ENCODE peak calls at places on chromosomes 11 and 22, in ten cellular contexts. G, Z, A, S, Q, K, O, C, M and N are unnamed samples.

GRCh38 chr11:78898376-78898775 is 323.7 kb upstream of the NARS2 start:
- DNase-seq in O (no peak), K (no peak), S (no peak), G (no peak), M (no peak), A (no peak), C (no peak), Z (no peak), Q (no peak), N (no peak)

GRCh38 chr22:32776800-32777199 is 24.7 kb upstream of the TIMP3 start:
- DNase-seq in M (no peak), O (no peak), S (no peak), Z (no peak), K (no peak), A (no peak), G (no peak), Q (no peak), C (no peak), N (no peak)

GRCh38 chr11:16613401-16614381 is 124.8 kb upstream of the C11orf58 start:
- DNase-seq in C (peak; percentile 93), Q (peak; percentile 87), M (peak; percentile 84), Z (peak; percentile 94), S (peak; percentile 68), O (peak; percentile 81), K (peak; percentile 83), A (peak; percentile 90), G (peak; percentile 89), N (peak; percentile 94)

GRCh38 chr11:14454861-14455632 is 44.6 kb downstream of the COPB1 start:
- DNase-seq in S (no peak), Z (no peak), C (no peak), M (peak; percentile 55), O (no peak), K (peak; percentile 37), Q (no peak), A (no peak), G (no peak), N (peak; percentile 34)

GRCh38 chr11:103800406-103801114 is 235.9 kb upstream of the DDI1 start:
- DNase-seq in O (no peak), G (no peak), K (no peak), S (no peak), A (no peak), M (no peak), Z (peak; percentile 35), C (no peak), Q (no peak), N (peak; percentile 64)

GRCh38 chr11:100151944-100152343 is 535.1 kb upstream of the ARHGAP42 start:
- DNase-seq in S (no peak), A (no peak), C (peak; percentile 77), M (peak; percentile 45), K (peak; percentile 0), O (peak; percentile 25), Q (no peak), Z (no peak), G (no peak), N (peak; percentile 16)

GRCh38 chr22:32668254-32669094 is 133.0 kb upstream of the TIMP3 start:
- DNase-seq in S (no peak), A (no peak), K (no peak), C (no peak), G (no peak), Z (no peak), M (no peak), Q (no peak), O (no peak), N (no peak)

GRCh38 chr11:17287058-17287457 is 10.5 kb downstream of the NUCB2 start:
- DNase-seq in G (no peak), O (no peak), A (no peak), Z (no peak), M (no peak), K (no peak), C (no peak), S (no peak), Q (no peak), N (no peak)

GRCh38 chr22:48319321-48320047 is 1508.2 kb downstream of the BRD1 start:
- DNase-seq in M (no peak), C (no peak), O (no peak), G (peak; percentile 46), K (no peak), A (no peak), S (no peak), Q (peak; percentile 40), Z (no peak), N (no peak)

GRCh38 chr11:5596611-5597201 is at the start of gene TRIM6:
- DNase-seq in G (peak; percentile 83), K (peak; percentile 84), C (peak; percentile 80), O (peak; percentile 22), A (peak; percentile 66), Z (peak; percentile 74), Q (peak; percentile 41), S (no peak), M (peak; percentile 63), N (peak; percentile 82)

GRCh38 chr11:129333873-129334272 is 41.8 kb upstream of the BARX2 start:
- DNase-seq in G (no peak), C (no peak), Q (no peak), O (no peak), M (peak; percentile 30), A (no peak), K (no peak), S (no peak), Z (no peak), N (no peak)

GRCh38 chr11:2913029-2913431 is 16.2 kb downstream of the PHLDA2 start:
- DNase-seq in M (peak; percentile 26), O (peak; percentile 58), Q (no peak), Z (no peak), K (no peak), C (no peak), G (no peak), S (no peak), A (no peak), N (peak; percentile 53)

GRCh38 chr11:66557733-66558326 is 10.6 kb downstream of the CTSF start:
- DNase-seq in Q (no peak), O (no peak), A (no peak), M (no peak), K (no peak), Z (no peak), C (no peak), S (no peak), G (no peak), N (no peak)

GRCh38 chr11:77446911-77447629 is 26.8 kb downstream of the PAK1 start:
- DNase-seq in A (no peak), Z (no peak), C (no peak), M (peak; percentile 12), Q (no peak), O (no peak), G (no peak), K (no peak), S (no peak), N (no peak)

GRCh38 chr11:77438487-77438886 is 35.4 kb downstream of the PAK1 start:
- DNase-seq in O (no peak), K (no peak), S (no peak), M (no peak), C (no peak), A (no peak), Q (no peak), G (no peak), Z (no peak), N (no peak)

GRCh38 chr11:77441409-77441808 is 32.5 kb downstream of the PAK1 start:
- DNase-seq in C (no peak), S (no peak), O (no peak), Z (no peak), A (no peak), K (no peak), M (no peak), G (no peak), Q (no peak), N (no peak)

GRCh38 chr11:77440678-77441077 is 33.2 kb downstream of the PAK1 start:
- DNase-seq in Z (peak; percentile 36), M (no peak), K (no peak), O (no peak), S (no peak), Q (no peak), C (no peak), G (no peak), A (no peak), N (no peak)

GRCh38 chr11:77442394-77443053 is 31.4 kb downstream of the PAK1 start:
- DNase-seq in G (no peak), Q (no peak), A (no peak), S (no peak), M (no peak), O (no peak), K (no peak), Z (no peak), C (no peak), N (no peak)
- H3K27ac ChIP-seq in G (no peak overlapping the region), Q (no peak overlapping the region), A (no peak overlapping the region), S (no peak overlapping the region), M (no peak overlapping the region), O (no peak overlapping the region), K (no peak overlapping the region), Z (no peak overlapping the region), C (no peak overlapping the region), N (no peak overlapping the region)

GRCh38 chr11:60394666-60395343 is 1.5 kb upstream of the MS4A14 start:
- DNase-seq in Q (no peak), O (no peak), Z (no peak), G (no peak), A (no peak), M (no peak), K (no peak), S (no peak), C (no peak), N (no peak)
- H3K27ac ChIP-seq in Q (no peak overlapping the region), O (no peak overlapping the region), Z (no peak overlapping the region), G (no peak overlapping the region), A (no peak overlapping the region), M (no peak overlapping the region), K (no peak overlapping the region), S (no peak overlapping the region), C (no peak overlapping the region), N (no peak overlapping the region)

GRCh38 chr22:39926175-39927152 is 25.6 kb downstream of the GRAP2 start:
- DNase-seq in S (no peak), K (no peak), Q (no peak), O (no peak), Z (no peak), A (no peak), G (no peak), C (no peak), M (no peak), N (no peak)
- H3K27ac ChIP-seq in S (no peak overlapping the region), K (no peak overlapping the region), Q (no peak overlapping the region), O (no peak overlapping the region), Z (no peak overlapping the region), A (no peak overlapping the region), G (no peak overlapping the region), C (no peak overlapping the region), M (no peak overlapping the region), N (no peak overlapping the region)

DNA sequence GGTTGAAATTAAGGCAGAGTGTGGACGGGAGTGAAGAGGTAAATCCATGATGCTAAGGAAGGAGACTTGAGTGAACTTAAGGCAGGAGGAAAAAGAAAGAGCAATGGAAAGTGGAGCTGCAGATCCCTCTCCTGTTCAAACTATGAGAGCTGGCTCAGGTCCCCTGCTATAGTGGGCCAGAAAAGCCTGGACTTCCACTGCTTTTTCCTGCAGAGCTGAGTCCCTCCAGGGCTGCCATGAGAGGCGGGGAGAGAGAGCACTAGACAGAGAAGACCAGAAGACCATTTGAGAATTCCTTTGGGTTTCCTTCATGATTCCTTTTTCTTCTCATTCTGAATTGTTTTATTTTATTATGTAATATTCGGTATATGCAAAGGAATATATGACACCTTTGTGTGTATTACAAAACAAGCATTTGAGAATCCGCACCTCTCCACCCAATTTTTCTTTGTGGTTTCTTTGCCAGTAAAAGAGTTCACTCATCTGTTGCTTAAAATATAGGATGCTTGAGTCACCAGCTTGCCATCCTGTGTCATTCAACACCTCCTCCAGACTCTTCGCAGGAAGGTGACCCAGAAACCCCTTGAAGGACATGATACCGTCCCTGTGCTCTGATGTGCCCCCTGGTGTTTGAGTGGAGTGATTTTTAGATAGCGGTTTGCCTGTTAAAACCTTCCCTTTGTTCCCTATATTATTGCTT is 24.4 kb downstream of the SREBF2 start:
- DNase-seq in Q (no peak), A (no peak), C (peak; percentile 74), O (peak; percentile 41), M (peak; percentile 87), K (peak; percentile 71), G (no peak), Z (peak; percentile 73), S (no peak), N (peak; percentile 94)
- H3K27ac ChIP-seq in Q (no peak overlapping the region), A (no peak overlapping the region), C (no peak overlapping the region), O (no peak overlapping the region), M (peak overlapping the region; percentile 62), K (no peak overlapping the region), G (peak overlapping the region; percentile 41), Z (no peak overlapping the region), S (no peak overlapping the region), N (peak overlapping the region; percentile 45)